ENCODE peak calls at places on chromosomes 1 and 21, in four cellular contexts. Y is IMR-90, F is A549, U is esophagus squamous epithelium. B is an unnamed sample. For H3K9me3, the result is how much of the 10 kb centered on the place peaks cover.

GRCh38 chr21:44285547-44285992 is at the start of gene AIRE:
- DNase-seq in U (no peak), Y (peak), F (no peak), B (no peak)

GRCh38 chr1:233750139-233750538 is 136.2 kb downstream of the KCNK1 start:
- DNase-seq in Y (no peak), F (no peak), U (no peak), B (no peak)

GRCh38 chr1:158028956-158029355 is 35.5 kb downstream of the KIRREL1 start:
- DNase-seq in U (no peak), Y (peak), F (no peak), B (no peak)

GRCh38 chr21:16420086-16420724 is 690.4 kb downstream of the USP25 start:
- DNase-seq in Y (peak), U (no peak), F (no peak), B (no peak)

GRCh38 chr1:199551967-199552565 is 475.4 kb upstream of the NR5A2 start:
- DNase-seq in Y (peak), F (peak), U (no peak), B (peak)

GRCh38 chr1:158112994-158113758 is 67.5 kb upstream of the CD1D start:
- DNase-seq in U (no peak), F (peak), Y (peak), B (no peak)

GRCh38 chr1:116488052-116488451 is 82.8 kb downstream of the CD58 start:
- DNase-seq in U (no peak), F (no peak), Y (no peak), B (no peak)

GRCh38 chr1:53411541-53412152 is 47.6 kb upstream of the DMRTB1 start:
- DNase-seq in Y (peak), F (no peak), U (no peak), B (no peak)

GRCh38 chr1:35573198-35573775 is at the start of gene TFAP2E:
- DNase-seq in Y (no peak), U (no peak), F (peak), B (no peak)

GRCh38 chr1:5865056-5865455 is 127.2 kb downstream of the NPHP4 start:
- DNase-seq in U (no peak), Y (no peak), F (no peak), B (no peak)

GRCh38 chr1:19813651-19813960 is 1.5 kb downstream of the RNF186 start:
- DNase-seq in Y (no peak), U (no peak), F (no peak), B (no peak)

GRCh38 chr1:246617768-246618167 is 51.5 kb downstream of the CNST start:
- DNase-seq in Y (no peak), U (no peak), F (no peak), B (no peak)

GRCh38 chr1:210132582-210132981 is 100.0 kb upstream of the SERTAD4 start:
- DNase-seq in F (no peak), U (no peak), Y (peak), B (peak)

GRCh38 chr1:212914789-212915188 is 35.6 kb upstream of the VASH2 start:
- DNase-seq in F (no peak), Y (no peak), U (no peak), B (no peak)

GRCh38 chr1:174197547-174197946 is 38.2 kb downstream of the RABGAP1L start:
- DNase-seq in U (no peak), F (no peak), Y (no peak), B (no peak)

GRCh38 chr1:195899762-195900352 is 708.4 kb downstream of the KCNT2 start:
- DNase-seq in Y (peak), U (no peak), F (no peak), B (no peak)

GRCh38 chr1:246271516-246271915 is 235.6 kb downstream of the SMYD3 start:
- DNase-seq in F (no peak), U (no peak), Y (peak), B (no peak)

GRCh38 chr1:36602189-36602588 is 119.5 kb upstream of the CSF3R start:
- DNase-seq in F (no peak), Y (no peak), U (no peak), B (no peak)

GRCh38 chr1:117612517-117613248 is 6.8 kb downstream of the TENT5C start:
- DNase-seq in U (no peak), Y (peak), F (peak), B (no peak)

GRCh38 chr1:116472431-116472961 is 98.3 kb downstream of the CD58 start:
- DNase-seq in Y (peak), U (no peak), F (no peak), B (no peak)

GRCh38 chr1:48668339-48668738 is 108.4 kb downstream of the BEND5 start:
- DNase-seq in F (no peak), U (no peak), Y (no peak), B (no peak)

GRCh38 chr1:42479621-42480020 is 16.5 kb downstream of the CCDC30 start:
- DNase-seq in U (no peak), Y (peak), F (peak), B (no peak)

GRCh38 chr21:42696516-42697040 is 43.2 kb downstream of the PDE9A start:
- DNase-seq in U (no peak), Y (no peak), F (no peak), B (no peak)

GRCh38 chr1:182279724-182280506 is 111.7 kb downstream of the GLUL start:
- DNase-seq in U (no peak), F (no peak), Y (no peak), B (no peak)

GRCh38 chr1:167627865-167628641 is 2.0 kb upstream of the RCSD1 start:
- DNase-seq in Y (no peak), F (no peak), U (no peak), B (no peak)
- H3K4me3 ChIP-seq in Y (no peak), F (no peak), U (no peak), B (no peak)

GRCh38 chr21:27035791-27036190 is 68.9 kb upstream of the ADAMTS5 start:
- DNase-seq in Y (no peak), F (no peak), U (no peak), B (no peak)

GRCh38 chr21:27040738-27041137 is 73.8 kb upstream of the ADAMTS5 start:
- DNase-seq in F (no peak), Y (no peak), U (no peak), B (no peak)

GRCh38 chr21:27033467-27033866 is 66.6 kb upstream of the ADAMTS5 start:
- DNase-seq in F (no peak), Y (no peak), U (no peak), B (no peak)

GRCh38 chr21:27036736-27037301 is 69.9 kb upstream of the ADAMTS5 start:
- DNase-seq in U (no peak), Y (peak), F (no peak), B (no peak)

GRCh38 chr21:27034796-27035195 is 67.9 kb upstream of the ADAMTS5 start:
- DNase-seq in U (no peak), F (no peak), Y (no peak), B (no peak)
- H3K9me3 ChIP-seq in U (under half), F (under half), Y (under half), B (under half)

DNA sequence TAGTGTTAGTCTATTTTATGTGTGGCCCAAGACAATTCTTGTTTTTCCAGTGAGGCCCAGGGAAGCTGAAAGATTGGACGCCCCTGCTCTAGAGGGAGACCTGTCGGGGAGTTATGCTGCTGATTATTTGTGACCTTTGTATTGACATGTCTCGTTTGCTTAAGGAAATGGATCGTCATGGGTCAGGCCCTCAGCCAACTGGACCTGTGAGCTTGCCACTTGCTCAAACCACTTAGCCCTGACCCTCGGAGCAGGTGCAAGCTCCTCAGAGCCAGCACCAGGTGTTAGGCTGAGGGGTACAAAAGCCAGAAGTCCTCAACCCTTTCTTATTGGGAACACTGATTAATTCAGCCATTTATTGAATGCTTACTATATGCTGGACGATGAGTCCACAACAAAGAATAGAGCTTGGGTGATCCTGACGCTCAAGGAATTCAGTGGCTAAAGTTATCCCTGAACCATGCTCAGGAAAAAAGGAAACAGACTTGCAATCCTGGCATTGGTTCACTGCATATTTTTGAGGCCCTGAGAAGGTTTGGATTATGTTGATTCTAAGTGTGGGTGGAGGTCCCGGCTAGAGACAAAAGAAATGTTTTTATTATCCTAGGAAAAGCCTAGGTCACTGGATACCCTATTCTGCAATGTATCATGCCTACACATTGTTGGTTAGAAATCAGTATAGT is 19.0 kb downstream of the TGFB2 start:
- DNase-seq in F (no peak), Y (peak), U (no peak), B (no peak)
- H3K27ac ChIP-seq in F (peak), Y (no peak), U (peak), B (no peak)

DNA sequence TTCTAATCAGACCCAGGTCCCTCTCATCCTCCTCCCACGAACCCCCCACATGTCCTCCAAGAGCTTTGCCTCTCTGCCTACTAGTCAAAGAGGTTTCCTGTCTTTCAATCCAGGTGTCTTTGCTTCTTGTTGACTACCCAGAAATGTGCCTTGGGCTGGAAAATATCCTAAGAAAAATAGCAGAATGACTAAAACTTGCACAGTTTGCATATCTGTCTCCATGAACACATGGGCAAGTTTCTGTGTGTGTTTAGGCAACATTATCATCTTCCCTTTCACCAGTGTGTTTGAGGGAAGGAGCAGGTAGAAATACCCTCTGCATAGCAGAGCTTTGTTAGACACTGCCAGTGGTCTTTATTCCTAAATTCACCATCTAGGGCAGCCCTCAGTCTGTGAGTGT is 1.5 kb downstream of the C1orf116 start:
- DNase-seq in U (no peak), Y (no peak), F (no peak), B (no peak)
- H3K4me3 ChIP-seq in U (peak), Y (no peak), F (peak), B (no peak)

DNA sequence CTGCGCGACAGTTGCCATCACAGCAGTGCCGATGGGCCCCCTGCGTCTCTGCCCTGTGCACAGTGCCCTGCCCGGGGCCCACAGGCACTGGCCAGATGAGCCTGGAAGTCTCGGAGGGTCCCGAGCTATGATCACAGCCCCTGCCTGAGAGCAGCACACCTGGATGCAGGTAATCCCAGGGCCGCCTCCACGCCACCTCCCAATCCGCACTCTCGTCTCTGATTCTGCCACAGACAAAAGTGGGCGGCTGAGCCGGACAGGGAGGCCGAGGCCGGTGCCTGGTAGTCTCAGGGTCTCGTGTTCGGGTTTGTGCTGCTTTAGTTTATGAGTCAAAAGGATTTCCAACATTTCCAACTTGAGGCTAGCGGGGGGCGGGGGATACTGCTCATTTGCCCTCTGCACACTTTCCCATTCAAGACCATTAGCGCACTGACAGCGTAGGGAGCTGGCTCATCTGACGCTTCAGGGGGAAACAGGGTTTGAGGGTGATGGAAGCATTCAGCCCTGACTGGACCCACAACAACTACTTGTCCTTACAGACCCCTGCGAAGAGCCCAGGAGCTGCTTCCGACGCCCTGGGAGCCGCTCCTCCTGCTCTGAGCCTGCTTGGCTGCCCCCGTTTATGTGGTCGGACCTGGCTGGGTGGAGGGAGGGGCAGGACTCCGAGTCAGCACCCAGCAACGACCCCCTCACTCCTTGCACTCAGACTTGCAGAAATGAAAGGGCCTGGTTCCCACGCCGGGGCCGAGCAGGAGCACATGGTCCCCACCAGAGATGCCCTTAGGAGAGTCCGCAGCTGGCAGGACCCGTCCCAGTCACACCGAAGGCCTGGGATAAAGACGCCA is 1.8 kb upstream of the TTC34 start:
- DNase-seq in U (no peak), F (no peak), Y (no peak), B (no peak)
- H3K9me3 ChIP-seq in U (under half), F (under half), Y (half or more), B (half or more)

GRCh38 chr1:223860051-223860559 is 14.4 kb upstream of the TP53BP2 start:
- DNase-seq in Y (no peak), U (no peak), F (no peak), B (no peak)
- H3K27ac ChIP-seq in Y (no peak), U (no peak), F (no peak), B (no peak)

DNA sequence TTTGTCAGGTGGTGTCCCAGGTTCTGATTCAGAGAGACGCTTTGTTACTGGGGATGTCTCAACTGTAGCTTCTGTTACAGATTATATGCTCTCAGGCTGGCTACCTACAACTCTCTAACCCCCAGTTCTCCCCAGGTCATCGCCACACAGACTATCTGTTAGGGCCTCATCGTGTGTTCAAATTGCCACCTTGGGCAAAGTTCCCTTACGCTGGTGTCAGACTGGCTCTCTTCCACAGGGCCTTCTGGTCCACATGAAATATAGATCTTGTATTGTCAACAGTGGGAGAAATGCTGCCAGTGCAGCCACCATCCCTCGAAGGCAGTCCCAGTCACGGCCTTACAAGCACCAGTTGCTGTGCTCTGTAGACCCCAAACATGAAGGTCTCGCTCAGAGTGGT is 15.3 kb downstream of the FMO4 start:
- DNase-seq in U (no peak), Y (no peak), F (no peak), B (no peak)
- H3K4me3 ChIP-seq in U (no peak), Y (no peak), F (no peak), B (no peak)

GRCh38 chr1:2961081-2961480 is 60.2 kb upstream of the ACTRT2 start:
- DNase-seq in Y (no peak), U (no peak), F (no peak), B (no peak)

GRCh38 chr1:2956571-2956970 is 64.7 kb upstream of the ACTRT2 start:
- DNase-seq in Y (no peak), F (no peak), U (no peak), B (no peak)

GRCh38 chr1:2955652-2956051 is 65.6 kb upstream of the ACTRT2 start:
- DNase-seq in U (no peak), F (no peak), Y (no peak), B (no peak)

GRCh38 chr1:2953688-2954285 is 67.5 kb upstream of the ACTRT2 start:
- DNase-seq in Y (no peak), F (no peak), U (no peak), B (no peak)

DNA sequence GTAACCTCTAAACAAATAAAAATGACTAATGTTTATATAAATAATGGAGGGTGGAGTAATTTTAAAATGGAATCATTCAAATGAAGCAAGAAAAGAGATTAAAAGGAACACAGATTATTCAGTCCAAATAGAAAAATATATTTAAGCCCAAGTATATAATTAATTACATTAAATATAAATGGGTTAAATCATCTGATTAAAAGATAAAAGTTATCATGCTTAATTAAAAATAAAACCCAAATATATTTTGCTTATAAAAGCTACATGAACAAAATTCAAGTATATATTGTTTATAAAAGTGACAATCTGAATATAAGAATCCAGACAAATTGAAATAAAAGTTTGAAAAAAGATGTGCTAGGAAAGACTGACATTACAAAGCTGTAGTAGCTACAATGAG is 63.9 kb upstream of the ACTRT2 start:
- DNase-seq in U (no peak), Y (no peak), F (no peak), B (no peak)
- H3K9me3 ChIP-seq in U (under half), Y (under half), F (under half), B (under half)

B was measured in iPS DF 6.9.